ENCODE peak calls at places on chromosomes 3 and 15, in seven cellular contexts. One of them, this sample, is unnamed.

GRCh38 chr15:76577879-76578512 is 241.4 kb downstream of the ISL2 start:
- DNase-seq in GM13976: no peak
- DNase-seq in brain microvascular endothelial cell: no peak
- DNase-seq in HepG2: no peak
- DNase-seq in AG10803: no peak
- DNase-seq in AG09309: no peak
- DNase-seq in uterus: no peak
- DNase-seq in this sample: no peak

GRCh38 chr15:33292718-33293307 is 18.0 kb upstream of the RYR3 start:
- DNase-seq in AG09309: no peak
- DNase-seq in HepG2: peak; percentile 51
- DNase-seq in GM13976: peak; percentile 52
- DNase-seq in brain microvascular endothelial cell: peak; percentile 62
- DNase-seq in uterus: peak; percentile 21
- DNase-seq in AG10803: peak; percentile 50
- DNase-seq in this sample: peak; percentile 46

GRCh38 chr3:161781381-161781780 is 284.8 kb downstream of the OTOL1 start:
- DNase-seq in AG09309: no peak
- DNase-seq in uterus: no peak
- DNase-seq in GM13976: no peak
- DNase-seq in AG10803: no peak
- DNase-seq in brain microvascular endothelial cell: no peak
- DNase-seq in HepG2: peak; percentile 0
- DNase-seq in this sample: no peak

GRCh38 chr3:37862219-37862711 is 585 bp downstream of the CTDSPL start:
- DNase-seq in AG09309: no peak
- DNase-seq in brain microvascular endothelial cell: peak; percentile 22
- DNase-seq in AG10803: peak; percentile 23
- DNase-seq in uterus: peak; percentile 62
- DNase-seq in GM13976: no peak
- DNase-seq in HepG2: no peak
- DNase-seq in this sample: no peak

GRCh38 chr15:29792426-29793159 is 29.7 kb downstream of the TJP1 start:
- DNase-seq in uterus: no peak
- DNase-seq in AG09309: peak; percentile 7
- DNase-seq in GM13976: no peak
- DNase-seq in brain microvascular endothelial cell: peak; percentile 16
- DNase-seq in HepG2: no peak
- DNase-seq in AG10803: peak; percentile 56
- DNase-seq in this sample: peak; percentile 33

GRCh38 chr3:170835346-170835745 is 34.6 kb downstream of the RPL22L1 start:
- DNase-seq in brain microvascular endothelial cell: no peak
- DNase-seq in uterus: no peak
- DNase-seq in AG09309: no peak
- DNase-seq in HepG2: no peak
- DNase-seq in GM13976: no peak
- DNase-seq in AG10803: no peak
- DNase-seq in this sample: no peak

GRCh38 chr3:189714991-189715961 is 84.1 kb downstream of the TP63 start:
- DNase-seq in AG09309: peak; percentile 61
- DNase-seq in uterus: no peak
- DNase-seq in brain microvascular endothelial cell: peak; percentile 66
- DNase-seq in HepG2: no peak
- DNase-seq in AG10803: peak; percentile 88
- DNase-seq in GM13976: no peak
- DNase-seq in this sample: no peak

GRCh38 chr3:42655980-42656679 is 2.6 kb downstream of the ZBTB47 start:
- DNase-seq in AG10803: peak; percentile 55
- DNase-seq in GM13976: peak; percentile 34
- DNase-seq in uterus: peak; percentile 51
- DNase-seq in AG09309: no peak
- DNase-seq in brain microvascular endothelial cell: peak; percentile 55
- DNase-seq in HepG2: no peak
- DNase-seq in this sample: peak; percentile 35

GRCh38 chr3:16601539-16602005 is 3.7 kb downstream of the DAZL start:
- DNase-seq in HepG2: no peak
- DNase-seq in GM13976: no peak
- DNase-seq in AG09309: no peak
- DNase-seq in AG10803: no peak
- DNase-seq in brain microvascular endothelial cell: no peak
- DNase-seq in uterus: no peak
- DNase-seq in this sample: no peak

GRCh38 chr3:128794067-128794768 is 68.2 kb downstream of the RAB7A start:
- DNase-seq in uterus: no peak
- DNase-seq in GM13976: no peak
- DNase-seq in HepG2: no peak
- DNase-seq in AG09309: peak; percentile 52
- DNase-seq in AG10803: peak; percentile 87
- DNase-seq in brain microvascular endothelial cell: peak; percentile 57
- DNase-seq in this sample: peak; percentile 95

GRCh38 chr3:21654662-21655061 is 96.3 kb downstream of the ZNF385D start:
- DNase-seq in AG10803: peak; percentile 68
- DNase-seq in uterus: no peak
- DNase-seq in AG09309: peak; percentile 24
- DNase-seq in GM13976: no peak
- DNase-seq in HepG2: no peak
- DNase-seq in brain microvascular endothelial cell: peak; percentile 29
- DNase-seq in this sample: peak; percentile 42

GRCh38 chr3:195196266-195196665 is 74.7 kb downstream of the XXYLT1 start:
- DNase-seq in AG09309: no peak
- DNase-seq in GM13976: no peak
- DNase-seq in brain microvascular endothelial cell: peak; percentile 74
- DNase-seq in HepG2: no peak
- DNase-seq in uterus: no peak
- DNase-seq in AG10803: peak; percentile 57
- DNase-seq in this sample: peak; percentile 56
- TF ChIP-seq CTCF in AG09309: no peak
- TF ChIP-seq CTCF in GM13976: no peak
- TF ChIP-seq CTCF in brain microvascular endothelial cell: peak; percentile 30
- TF ChIP-seq CTCF in HepG2: no peak
- TF ChIP-seq CTCF in uterus: peak; percentile 34
- TF ChIP-seq CTCF in AG10803: peak; percentile 10
- TF ChIP-seq CTCF in this sample: no peak

GRCh38 chr15:52805351-52806283 is 15.5 kb upstream of the ONECUT1 start:
- DNase-seq in HepG2: no peak
- DNase-seq in AG10803: no peak
- DNase-seq in uterus: no peak
- DNase-seq in GM13976: peak; percentile 40
- DNase-seq in brain microvascular endothelial cell: no peak
- DNase-seq in AG09309: no peak
- DNase-seq in this sample: no peak
- TF ChIP-seq CTCF in HepG2: no peak
- TF ChIP-seq CTCF in AG10803: peak; percentile 13
- TF ChIP-seq CTCF in uterus: no peak
- TF ChIP-seq CTCF in GM13976: no peak
- TF ChIP-seq CTCF in brain microvascular endothelial cell: peak; percentile 43
- TF ChIP-seq CTCF in AG09309: no peak
- TF ChIP-seq CTCF in this sample: peak; percentile 28

DNA sequence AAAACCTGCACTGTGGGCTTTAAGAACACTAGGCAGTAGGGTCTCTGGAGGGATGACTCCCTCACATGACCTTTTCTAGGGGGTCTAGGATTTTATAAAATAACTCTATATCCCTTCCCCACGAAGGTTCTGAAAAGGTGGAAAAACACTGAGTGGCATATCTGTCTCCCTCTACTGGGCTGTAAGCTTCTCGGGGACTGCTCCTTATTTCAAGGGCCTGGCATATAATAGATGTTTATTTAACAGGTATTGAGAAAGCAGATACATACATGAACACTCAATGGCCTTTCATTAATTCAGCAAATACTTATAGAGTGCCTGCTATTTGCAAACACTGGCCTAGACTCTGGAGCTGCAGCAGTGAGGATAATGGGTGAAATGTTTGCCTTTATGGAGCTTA is 146.2 kb upstream of the WNT5A start:
- DNase-seq in uterus: no peak
- DNase-seq in AG09309: no peak
- DNase-seq in HepG2: no peak
- DNase-seq in brain microvascular endothelial cell: no peak
- DNase-seq in AG10803: no peak
- DNase-seq in GM13976: no peak
- DNase-seq in this sample: no peak
- TF ChIP-seq CTCF in uterus: no peak
- TF ChIP-seq CTCF in AG09309: no peak
- TF ChIP-seq CTCF in HepG2: no peak
- TF ChIP-seq CTCF in brain microvascular endothelial cell: no peak
- TF ChIP-seq CTCF in AG10803: no peak
- TF ChIP-seq CTCF in GM13976: no peak
- TF ChIP-seq CTCF in this sample: peak; percentile 15

DNA sequence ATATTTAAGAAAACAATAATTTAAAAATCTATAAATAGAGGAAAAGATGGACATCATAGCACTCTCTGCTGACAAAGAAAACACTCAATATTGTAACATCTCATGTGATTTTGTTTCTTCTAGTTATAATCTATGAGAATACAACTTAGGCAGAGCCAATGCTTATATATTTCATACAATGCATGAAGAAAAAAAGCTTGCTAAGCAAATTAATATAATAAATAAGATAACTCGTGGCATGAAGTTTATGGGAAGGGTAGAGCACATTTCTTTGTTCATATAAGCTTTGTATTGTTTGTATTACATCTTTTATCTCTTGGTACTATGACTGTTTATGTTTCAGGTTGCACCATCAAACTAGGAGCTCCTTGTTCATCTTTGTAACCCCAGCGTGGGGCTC is 7.6 kb upstream of the ANXA2 start:
- DNase-seq in HepG2: no peak
- DNase-seq in uterus: no peak
- DNase-seq in AG10803: no peak
- DNase-seq in brain microvascular endothelial cell: no peak
- DNase-seq in AG09309: no peak
- DNase-seq in GM13976: no peak
- DNase-seq in this sample: no peak
- TF ChIP-seq CTCF in HepG2: no peak
- TF ChIP-seq CTCF in uterus: no peak
- TF ChIP-seq CTCF in AG10803: no peak
- TF ChIP-seq CTCF in brain microvascular endothelial cell: no peak
- TF ChIP-seq CTCF in AG09309: no peak
- TF ChIP-seq CTCF in GM13976: no peak
- TF ChIP-seq CTCF in this sample: no peak

GRCh38 chr3:99747915-99748314 is 69.7 kb upstream of the CMSS1 start:
- DNase-seq in uterus: no peak
- DNase-seq in AG09309: no peak
- DNase-seq in GM13976: no peak
- DNase-seq in AG10803: peak; percentile 55
- DNase-seq in HepG2: no peak
- DNase-seq in brain microvascular endothelial cell: peak; percentile 24
- DNase-seq in this sample: peak; percentile 62
- TF ChIP-seq CTCF in uterus: no peak
- TF ChIP-seq CTCF in AG09309: peak; percentile 48
- TF ChIP-seq CTCF in GM13976: no peak
- TF ChIP-seq CTCF in AG10803: peak; percentile 59
- TF ChIP-seq CTCF in HepG2: peak; percentile 31
- TF ChIP-seq CTCF in brain microvascular endothelial cell: peak; percentile 71
- TF ChIP-seq CTCF in this sample: peak; percentile 75

GRCh38 chr3:140910860-140911259 is 30.8 kb upstream of the SLC25A36 start:
- DNase-seq in HepG2: no peak
- DNase-seq in brain microvascular endothelial cell: no peak
- DNase-seq in AG09309: no peak
- DNase-seq in uterus: no peak
- DNase-seq in GM13976: no peak
- DNase-seq in AG10803: no peak
- DNase-seq in this sample: no peak
- TF ChIP-seq CTCF in HepG2: peak; percentile 16
- TF ChIP-seq CTCF in brain microvascular endothelial cell: peak; percentile 38
- TF ChIP-seq CTCF in AG09309: no peak
- TF ChIP-seq CTCF in uterus: no peak
- TF ChIP-seq CTCF in GM13976: no peak
- TF ChIP-seq CTCF in AG10803: peak; percentile 22
- TF ChIP-seq CTCF in this sample: no peak